ENCODE peak calls at places on chromosomes 16 and 17, in four cellular contexts. One of them, this sample, is unnamed.

GRCh38 chr17:9255838-9256237 is 234.5 kb downstream of the NTN1 start:
- DNase-seq in activated CD4-positive, alpha-beta T cell treated with anti-CD3 and anti-CD28 coated beads, Interleukin-2, amount 50 U/mL, for 1 hour: no peak
- DNase-seq in EL: no peak
- DNase-seq in choroid plexus epithelial cell: no peak
- DNase-seq in this sample: no peak

GRCh38 chr16:88768041-88768876 is 16.8 kb downstream of the PIEZO1 start:
- DNase-seq in activated CD4-positive, alpha-beta T cell treated with anti-CD3 and anti-CD28 coated beads, Interleukin-2, amount 50 U/mL, for 1 hour: no peak
- DNase-seq in EL: no peak
- DNase-seq in choroid plexus epithelial cell: peak
- DNase-seq in this sample: no peak

GRCh38 chr16:84294196-84295142 is at the start of gene WFDC1:
- DNase-seq in activated CD4-positive, alpha-beta T cell treated with anti-CD3 and anti-CD28 coated beads, Interleukin-2, amount 50 U/mL, for 1 hour: no peak
- DNase-seq in EL: no peak
- DNase-seq in choroid plexus epithelial cell: peak
- DNase-seq in this sample: peak

GRCh38 chr17:33140413-33141099 is 148.9 kb downstream of the SPACA3 start:
- DNase-seq in activated CD4-positive, alpha-beta T cell treated with anti-CD3 and anti-CD28 coated beads, Interleukin-2, amount 50 U/mL, for 1 hour: no peak
- DNase-seq in EL: no peak
- DNase-seq in choroid plexus epithelial cell: no peak
- DNase-seq in this sample: no peak

GRCh38 chr17:82348866-82349265 is 10.2 kb upstream of the TEX19 start:
- DNase-seq in activated CD4-positive, alpha-beta T cell treated with anti-CD3 and anti-CD28 coated beads, Interleukin-2, amount 50 U/mL, for 1 hour: no peak
- DNase-seq in EL: no peak
- DNase-seq in choroid plexus epithelial cell: peak
- DNase-seq in this sample: no peak

GRCh38 chr17:50507871-50508572 is at the start of gene MYCBPAP:
- DNase-seq in activated CD4-positive, alpha-beta T cell treated with anti-CD3 and anti-CD28 coated beads, Interleukin-2, amount 50 U/mL, for 1 hour: peak
- DNase-seq in EL: peak
- DNase-seq in choroid plexus epithelial cell: peak
- DNase-seq in this sample: peak

GRCh38 chr17:73311781-73312641 is at the start of gene CDC42EP4:
- DNase-seq in activated CD4-positive, alpha-beta T cell treated with anti-CD3 and anti-CD28 coated beads, Interleukin-2, amount 50 U/mL, for 1 hour: peak
- DNase-seq in EL: peak
- DNase-seq in choroid plexus epithelial cell: peak
- DNase-seq in this sample: peak

GRCh38 chr17:13395872-13396271 is 205.9 kb downstream of the HS3ST3A1 start:
- DNase-seq in activated CD4-positive, alpha-beta T cell treated with anti-CD3 and anti-CD28 coated beads, Interleukin-2, amount 50 U/mL, for 1 hour: no peak
- DNase-seq in EL: no peak
- DNase-seq in choroid plexus epithelial cell: peak
- DNase-seq in this sample: no peak

GRCh38 chr16:3256876-3257465 is 538 bp upstream of the MEFV start:
- DNase-seq in activated CD4-positive, alpha-beta T cell treated with anti-CD3 and anti-CD28 coated beads, Interleukin-2, amount 50 U/mL, for 1 hour: no peak
- DNase-seq in EL: peak
- DNase-seq in choroid plexus epithelial cell: peak
- DNase-seq in this sample: no peak

GRCh38 chr16:50460538-50461399 is 87.4 kb upstream of the NKD1 start:
- DNase-seq in activated CD4-positive, alpha-beta T cell treated with anti-CD3 and anti-CD28 coated beads, Interleukin-2, amount 50 U/mL, for 1 hour: no peak
- DNase-seq in EL: no peak
- DNase-seq in choroid plexus epithelial cell: no peak
- DNase-seq in this sample: no peak

GRCh38 chr17:74276561-74277009 is 2.6 kb downstream of the DNAI2 start:
- DNase-seq in activated CD4-positive, alpha-beta T cell treated with anti-CD3 and anti-CD28 coated beads, Interleukin-2, amount 50 U/mL, for 1 hour: no peak
- DNase-seq in EL: no peak
- DNase-seq in choroid plexus epithelial cell: no peak
- DNase-seq in this sample: no peak

GRCh38 chr16:1884155-1884760 is 12.3 kb upstream of the MEIOB start:
- DNase-seq in activated CD4-positive, alpha-beta T cell treated with anti-CD3 and anti-CD28 coated beads, Interleukin-2, amount 50 U/mL, for 1 hour: no peak
- DNase-seq in EL: peak
- DNase-seq in choroid plexus epithelial cell: peak
- DNase-seq in this sample: no peak

GRCh38 chr16:46920402-46921068 is 36.4 kb downstream of the GPT2 start:
- DNase-seq in activated CD4-positive, alpha-beta T cell treated with anti-CD3 and anti-CD28 coated beads, Interleukin-2, amount 50 U/mL, for 1 hour: no peak
- DNase-seq in EL: no peak
- DNase-seq in choroid plexus epithelial cell: no peak
- DNase-seq in this sample: no peak

GRCh38 chr17:10745231-10745630 is 15.4 kb upstream of the TMEM220 start:
- DNase-seq in activated CD4-positive, alpha-beta T cell treated with anti-CD3 and anti-CD28 coated beads, Interleukin-2, amount 50 U/mL, for 1 hour: no peak
- DNase-seq in EL: no peak
- DNase-seq in choroid plexus epithelial cell: no peak
- DNase-seq in this sample: no peak

GRCh38 chr17:42253601-42254000 is 22.6 kb downstream of the STAT5B start:
- DNase-seq in activated CD4-positive, alpha-beta T cell treated with anti-CD3 and anti-CD28 coated beads, Interleukin-2, amount 50 U/mL, for 1 hour: no peak
- DNase-seq in EL: no peak
- DNase-seq in choroid plexus epithelial cell: no peak
- DNase-seq in this sample: no peak

GRCh38 chr17:59371426-59372099 is 40.1 kb downstream of the YPEL2 start:
- DNase-seq in activated CD4-positive, alpha-beta T cell treated with anti-CD3 and anti-CD28 coated beads, Interleukin-2, amount 50 U/mL, for 1 hour: no peak
- DNase-seq in EL: no peak
- DNase-seq in choroid plexus epithelial cell: peak
- DNase-seq in this sample: peak

GRCh38 chr16:53865492-53865863 is 161.5 kb downstream of the FTO start:
- DNase-seq in activated CD4-positive, alpha-beta T cell treated with anti-CD3 and anti-CD28 coated beads, Interleukin-2, amount 50 U/mL, for 1 hour: no peak
- DNase-seq in EL: peak
- DNase-seq in choroid plexus epithelial cell: peak
- DNase-seq in this sample: no peak

This sample was measured in coronary artery.